ENCODE peak calls at places on chromosomes 3 and 15, in eight cellular contexts. P is CD8-positive, alpha-beta T cell; L is heart right ventricle; O is A549; S is IMR-90; K is psoas muscle; Z is dorsolateral prefrontal cortex; W is uterus. D is an unnamed sample.

GRCh38 chr15:61621146-61621545 is 392.0 kb upstream of the RORA start:
- DNase-seq in S (no peak), P (no peak), K (peak), L (no peak), O (no peak), Z (no peak), W (no peak), D (no peak)

GRCh38 chr15:99443768-99444446 is 121.9 kb upstream of the MEF2A start:
- DNase-seq in Z (peak), P (peak), L (peak), S (no peak), O (no peak), W (no peak), K (no peak), D (peak)

GRCh38 chr15:60000824-60001641 is 3.1 kb upstream of the FOXB1 start:
- DNase-seq in S (no peak), K (no peak), L (no peak), P (no peak), O (no peak), Z (no peak), W (no peak), D (no peak)

GRCh38 chr3:153291052-153291689 is 129.1 kb downstream of the RAP2B start:
- DNase-seq in P (no peak), Z (no peak), W (no peak), S (no peak), L (no peak), O (no peak), K (no peak), D (no peak)

GRCh38 chr15:92928351-92928750 is 28.2 kb downstream of the CHD2 start:
- DNase-seq in P (no peak), S (no peak), Z (no peak), O (no peak), W (no peak), K (no peak), L (no peak), D (no peak)

GRCh38 chr3:152175576-152175883 is 93.2 kb upstream of the MBNL1 start:
- DNase-seq in K (no peak), W (no peak), Z (no peak), L (no peak), S (peak), P (no peak), O (no peak), D (no peak)

GRCh38 chr3:154224366-154224765 is 99.9 kb downstream of the DHX36 start:
- DNase-seq in O (no peak), S (no peak), K (no peak), W (no peak), Z (no peak), P (no peak), L (no peak), D (no peak)

GRCh38 chr3:4606915-4607314 is 113.8 kb downstream of the ITPR1 start:
- DNase-seq in Z (no peak), K (no peak), O (no peak), W (no peak), L (no peak), P (no peak), S (no peak), D (no peak)

GRCh38 chr15:81809543-81809942 is 236.3 kb downstream of the MEX3B start:
- DNase-seq in L (peak), Z (no peak), K (no peak), O (peak), S (peak), W (no peak), P (no peak), D (no peak)

GRCh38 chr3:154571827-154572226 is 141.8 kb upstream of the GPR149 start:
- DNase-seq in L (no peak), K (no peak), P (no peak), S (no peak), W (no peak), Z (no peak), O (no peak), D (no peak)

GRCh38 chr3:13650210-13651056 is 101.5 kb downstream of the FBLN2 start:
- DNase-seq in P (peak), K (peak), Z (peak), O (peak), L (peak), S (peak), W (peak), D (peak)

GRCh38 chr15:33451385-33451784 is 140.6 kb downstream of the RYR3 start:
- DNase-seq in S (no peak), P (no peak), O (no peak), Z (no peak), K (no peak), L (no peak), W (no peak), D (no peak)

GRCh38 chr15:33453761-33454160 is 143.0 kb downstream of the RYR3 start:
- DNase-seq in O (no peak), Z (no peak), L (no peak), K (no peak), W (no peak), S (no peak), P (no peak), D (no peak)

GRCh38 chr15:33454996-33455395 is 144.2 kb downstream of the RYR3 start:
- DNase-seq in Z (no peak), K (no peak), W (no peak), S (no peak), O (no peak), P (no peak), L (no peak), D (no peak)

GRCh38 chr15:33458421-33458820 is 147.7 kb downstream of the RYR3 start:
- DNase-seq in O (no peak), L (no peak), W (no peak), P (no peak), K (no peak), S (no peak), Z (no peak), D (no peak)

GRCh38 chr15:33454346-33454745 is 143.6 kb downstream of the RYR3 start:
- DNase-seq in W (no peak), Z (no peak), O (no peak), K (no peak), S (no peak), P (no peak), L (no peak), D (no peak)
- H3K27ac ChIP-seq in W (no peak), Z (no peak), O (no peak), K (no peak), S (no peak), P (no peak), L (no peak), D (no peak)

GRCh38 chr3:158111861-158112260 is 2.0 kb downstream of the RSRC1 start:
- DNase-seq in S (no peak), O (no peak), L (no peak), W (no peak), Z (no peak), K (no peak), P (no peak), D (no peak)
- H3K4me3 ChIP-seq in S (no peak), O (no peak), L (no peak), W (no peak), Z (no peak), K (no peak), P (no peak), D (no peak)

GRCh38 chr15:50340431-50340830 is 14.6 kb downstream of the GABPB1 start:
- DNase-seq in K (no peak), W (no peak), L (no peak), O (no peak), S (no peak), Z (no peak), P (no peak), D (no peak)
- H3K27ac ChIP-seq in K (no peak), W (no peak), L (no peak), O (no peak), S (no peak), Z (no peak), P (no peak), D (no peak)

DNA sequence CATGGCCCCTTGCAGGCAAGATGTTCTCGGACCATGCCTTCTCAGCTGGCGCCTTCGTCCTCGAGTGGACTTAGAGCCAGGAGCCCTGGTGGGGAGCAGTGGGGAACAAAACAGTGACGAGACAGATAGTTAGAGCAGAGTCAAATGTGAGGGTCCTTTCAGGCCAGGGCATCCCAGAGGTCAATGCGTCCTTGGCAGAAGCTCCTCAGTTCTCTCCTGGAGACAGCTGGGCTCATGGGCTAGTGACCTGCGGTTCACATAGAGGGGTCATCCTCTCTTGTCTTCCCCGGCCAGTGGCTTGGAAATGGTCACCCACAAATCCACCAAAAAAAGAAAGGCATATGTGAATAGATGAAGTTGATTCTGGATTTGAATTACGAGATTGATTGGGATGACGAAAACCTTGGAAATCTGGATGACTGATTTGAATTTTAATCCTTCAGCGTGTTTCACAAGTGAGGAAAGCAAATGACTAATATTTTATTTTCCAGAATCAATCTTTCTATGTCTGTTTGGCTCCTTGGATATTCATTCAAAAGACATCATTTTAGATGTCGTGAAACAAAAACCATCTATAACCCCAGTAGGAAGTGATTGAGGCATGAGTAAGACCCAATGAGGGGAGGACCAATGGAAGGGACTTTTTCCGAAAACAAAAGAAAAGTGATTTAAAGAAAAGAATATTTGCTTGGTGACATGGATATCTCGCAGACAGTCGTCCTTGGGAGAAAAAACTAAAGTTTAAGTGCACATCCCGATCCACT is 84.5 kb downstream of the ASB7 start:
- DNase-seq in P (no peak), L (no peak), K (no peak), Z (no peak), S (peak), O (no peak), W (no peak), D (no peak)
- H3K4me3 ChIP-seq in P (no peak), L (no peak), K (no peak), Z (no peak), S (no peak), O (no peak), W (no peak), D (no peak)

GRCh38 chr3:156395961-156396700 is 158.8 kb downstream of the SSR3 start:
- DNase-seq in L (no peak), K (no peak), S (no peak), Z (no peak), P (no peak), W (no peak), O (no peak), D (no peak)

GRCh38 chr3:156400735-156401134 is 154.2 kb downstream of the SSR3 start:
- DNase-seq in W (no peak), P (no peak), L (no peak), Z (no peak), O (no peak), S (no peak), K (no peak), D (no peak)

GRCh38 chr3:156400062-156400461 is 154.9 kb downstream of the SSR3 start:
- DNase-seq in L (no peak), Z (no peak), S (no peak), W (no peak), K (no peak), O (no peak), P (no peak), D (no peak)

GRCh38 chr3:156396851-156397250 is 158.1 kb downstream of the SSR3 start:
- DNase-seq in O (no peak), W (no peak), K (no peak), Z (no peak), P (no peak), S (no peak), L (no peak), D (no peak)
- H3K27ac ChIP-seq in O (no peak), W (no peak), K (no peak), Z (no peak), P (no peak), S (no peak), L (no peak), D (no peak)

GRCh38 chr3:147393261-147393964 is 12.9 kb downstream of the ZIC4 start:
- DNase-seq in W (no peak), L (no peak), O (no peak), S (no peak), K (peak), P (no peak), Z (no peak), D (no peak)
- H3K4me3 ChIP-seq in W (no peak), L (peak), O (no peak), S (peak), K (peak), P (no peak), Z (peak), D (no peak)